ENCODE peak calls at places on chromosomes 4 and X, in ten cellular contexts. O, Y, U, X, L, E, A, R, P and W are unnamed samples.

GRCh38 chrX:47358387-47359065 is 11.9 kb upstream of the ZNF157 start:
- DNase-seq in O (no peak), Y (no peak), U (peak), X (peak), L (no peak), E (no peak), A (no peak), R (no peak), P (no peak), W (no peak)

GRCh38 chrX:24760601-24761000 is 66.9 kb downstream of the POLA1 start:
- DNase-seq in O (no peak), Y (peak), U (no peak), X (no peak), L (peak), E (no peak), A (no peak), R (peak), P (no peak), W (no peak)

GRCh38 chr4:127165971-127166370 is 466.8 kb upstream of the INTU start:
- DNase-seq in O (no peak), Y (no peak), U (no peak), X (no peak), L (no peak), E (no peak), A (no peak), R (no peak), P (no peak), W (no peak)

GRCh38 chr4:153655928-153656327 is 28.2 kb upstream of the TLR2 start:
- DNase-seq in O (no peak), Y (no peak), U (no peak), X (peak), L (peak), E (no peak), A (no peak), R (no peak), P (no peak), W (no peak)

GRCh38 chrX:132217203-132218073 is 1.8 kb downstream of the RAP2C start:
- DNase-seq in O (peak), Y (peak), U (peak), X (peak), L (peak), E (peak), A (peak), R (peak), P (peak), W (peak)

GRCh38 chr4:107742791-107743190 is 22.8 kb upstream of the PAPSS1 start:
- DNase-seq in O (no peak), Y (no peak), U (no peak), X (no peak), L (no peak), E (no peak), A (no peak), R (no peak), P (no peak), W (no peak)

GRCh38 chr4:98950925-98951324 is 22.0 kb upstream of the EIF4E start:
- DNase-seq in O (no peak), Y (no peak), U (no peak), X (no peak), L (no peak), E (no peak), A (no peak), R (no peak), P (no peak), W (no peak)

GRCh38 chrX:23904096-23904495 is 3.6 kb downstream of the APOO start:
- DNase-seq in O (no peak), Y (peak), U (no peak), X (no peak), L (peak), E (no peak), A (no peak), R (no peak), P (no peak), W (no peak)

GRCh38 chrX:42022158-42022557 is 98.8 kb upstream of the CASK start:
- DNase-seq in O (no peak), Y (no peak), U (no peak), X (no peak), L (no peak), E (no peak), A (no peak), R (no peak), P (no peak), W (no peak)

GRCh38 chr4:73067971-73068394 is 1.5 kb downstream of the COX18 start:
- DNase-seq in O (no peak), Y (no peak), U (peak), X (no peak), L (peak), E (no peak), A (no peak), R (no peak), P (no peak), W (no peak)

GRCh38 chrX:42530027-42530426 is 247.9 kb downstream of the PPP1R2C start:
- DNase-seq in O (no peak), Y (no peak), U (no peak), X (no peak), L (peak), E (no peak), A (no peak), R (peak), P (no peak), W (no peak)

GRCh38 chr4:13656569-13656988 is 29.1 kb upstream of the BOD1L1 start:
- DNase-seq in O (peak), Y (peak), U (peak), X (peak), L (peak), E (peak), A (peak), R (peak), P (peak), W (no peak)